ENCODE peak calls at places on chromosomes 4 and X, in five cellular contexts. H is IMR-90; O is CD8-positive, alpha-beta memory T cell; V is hepatocyte; M is body of pancreas. L is an unnamed sample. For H3K9me3 and H3K4me1, the result is how much of the 10 kb centered on the place peaks cover.

GRCh38 chr4:81954266-81954665 is 419.5 kb downstream of the HNRNPD start:
- DNase-seq in V (peak), M (no peak), O (no peak), H (no peak), L (no peak)

GRCh38 chrX:153582896-153583295 is 16.0 kb downstream of the CCNQ start:
- DNase-seq in M (peak), O (peak), H (peak), V (peak), L (no peak)

GRCh38 chrX:41541381-41541780 is 94.2 kb downstream of the NYX start:
- DNase-seq in H (peak), M (no peak), V (no peak), O (no peak), L (no peak)

GRCh38 chrX:78801522-78801921 is 54.0 kb downstream of the LPAR4 start:
- DNase-seq in V (no peak), M (no peak), H (no peak), O (no peak), L (no peak)

GRCh38 chr4:117481742-117482141 is 396.4 kb upstream of the TRAM1L1 start:
- DNase-seq in V (no peak), H (peak), O (no peak), M (no peak), L (no peak)

GRCh38 chr4:67776746-67777145 is 22.6 kb upstream of the GNRHR start:
- DNase-seq in O (no peak), H (no peak), M (no peak), V (no peak), L (no peak)

GRCh38 chr4:72205831-72206230 is 174.0 kb downstream of the NPFFR2 start:
- DNase-seq in M (no peak), H (no peak), O (no peak), V (no peak), L (no peak)

GRCh38 chr4:67933755-67934154 is 29.5 kb downstream of the TMPRSS11A start:
- DNase-seq in M (no peak), V (no peak), H (no peak), O (no peak), L (no peak)

GRCh38 chr4:118307619-118308018 is 45.2 kb downstream of the PRSS12 start:
- DNase-seq in O (no peak), H (peak), M (no peak), V (no peak), L (no peak)

GRCh38 chrX:19747672-19748610 is 139.5 kb downstream of the SH3KBP1 start:
- DNase-seq in H (no peak), O (peak), M (no peak), V (no peak), L (no peak)

GRCh38 chrX:150568320-150569154 is at the start of gene MTM1:
- DNase-seq in O (peak), V (peak), M (peak), H (peak), L (peak)

GRCh38 chr4:123896446-123897071 is 500.0 kb downstream of the SPRY1 start:
- DNase-seq in H (no peak), M (no peak), O (no peak), V (no peak), L (no peak)

GRCh38 chrX:136660896-136661295 is 12.9 kb downstream of the CD40LG start:
- DNase-seq in V (no peak), O (no peak), H (no peak), M (no peak), L (no peak)

GRCh38 chr4:35559559-35560365 is 684.6 kb downstream of the ARAP2 start:
- DNase-seq in H (no peak), V (no peak), O (no peak), M (no peak), L (no peak)

GRCh38 chrX:136880003-136880451 is 498 bp downstream of the RBMX start:
- DNase-seq in H (no peak), V (no peak), M (peak), O (peak), L (no peak)

GRCh38 chr4:110609044-110609750 is 13.7 kb downstream of the PITX2 start:
- DNase-seq in O (no peak), V (no peak), H (no peak), M (no peak), L (no peak)

GRCh38 chr4:81523672-81524436 is 52.1 kb upstream of the RASGEF1B start:
- DNase-seq in O (no peak), V (no peak), H (no peak), M (no peak), L (no peak)

GRCh38 chrX:78945186-78945912 is at the start of gene P2RY10:
- DNase-seq in H (no peak), O (peak), M (no peak), V (no peak), L (no peak)

GRCh38 chr4:124203613-124204284 is 508.8 kb downstream of the ANKRD50 start:
- DNase-seq in M (no peak), V (no peak), O (no peak), H (peak), L (no peak)

GRCh38 chr4:151658959-151659593 is 101.7 kb downstream of the GATB start:
- DNase-seq in H (peak), O (no peak), M (no peak), V (no peak), L (no peak)

GRCh38 chr4:148834804-148835598 is 392.8 kb upstream of the NR3C2 start:
- DNase-seq in V (peak), M (no peak), O (no peak), H (peak), L (no peak)

GRCh38 chr4:52783069-52783468 is 31.8 kb upstream of the ERVMER34-1 start:
- DNase-seq in M (no peak), O (no peak), V (no peak), H (no peak), L (no peak)

GRCh38 chr4:116598980-116599789 is 486.2 kb downstream of the TRAM1L1 start:
- DNase-seq in H (no peak), O (no peak), V (no peak), M (no peak), L (no peak)

GRCh38 chr4:163179207-163179606 is 12.5 kb upstream of the NAF1 start:
- DNase-seq in O (no peak), M (no peak), H (no peak), V (no peak), L (no peak)

GRCh38 chr4:65559270-65559669 is 111.0 kb downstream of the EPHA5 start:
- DNase-seq in M (no peak), V (no peak), O (no peak), H (no peak), L (no peak)

GRCh38 chrX:74853255-74853654 is 72.0 kb downstream of the NEXMIF start:
- DNase-seq in O (no peak), H (no peak), M (no peak), V (no peak), L (no peak)

GRCh38 chrX:12210921-12211320 is 72.6 kb downstream of the FRMPD4 start:
- DNase-seq in O (no peak), V (no peak), M (no peak), H (peak), L (no peak)
- H3K27ac ChIP-seq in O (no peak), V (no peak), M (no peak), H (no peak), L (no peak)

GRCh38 chrX:2224597-2225235 is 276.1 kb downstream of the DHRSX start:
- DNase-seq in M (no peak), O (no peak), H (no peak), V (no peak), L (no peak)

GRCh38 chrX:2220829-2221567 is 279.8 kb downstream of the DHRSX start:
- DNase-seq in H (no peak), V (no peak), M (no peak), O (no peak), L (no peak)

GRCh38 chrX:2224141-2224540 is 276.6 kb downstream of the DHRSX start:
- DNase-seq in O (no peak), H (no peak), M (no peak), V (no peak), L (no peak)

GRCh38 chrX:2226182-2226581 is 274.6 kb downstream of the DHRSX start:
- DNase-seq in H (no peak), M (no peak), V (no peak), O (no peak), L (no peak)

GRCh38 chrX:2220296-2220695 is 280.5 kb downstream of the DHRSX start:
- DNase-seq in V (no peak), H (no peak), O (no peak), M (no peak), L (no peak)
- H3K9me3 ChIP-seq in V (under half), H (under half), O (under half), M (under half), L (under half)

GRCh38 chr4:6916587-6917444 is 7.2 kb downstream of the TBC1D14 start:
- DNase-seq in O (peak), H (no peak), M (no peak), V (peak), L (no peak)
- H3K4me1 ChIP-seq in O (half or more), H (under half), M (under half), V (under half), L (under half)

GRCh38 chr4:166846939-166847338 is 387.4 kb downstream of the SPOCK3 start:
- DNase-seq in H (no peak), V (no peak), O (no peak), M (no peak), L (no peak)
- H3K27ac ChIP-seq in H (no peak), V (no peak), O (no peak), M (no peak), L (no peak)

DNA sequence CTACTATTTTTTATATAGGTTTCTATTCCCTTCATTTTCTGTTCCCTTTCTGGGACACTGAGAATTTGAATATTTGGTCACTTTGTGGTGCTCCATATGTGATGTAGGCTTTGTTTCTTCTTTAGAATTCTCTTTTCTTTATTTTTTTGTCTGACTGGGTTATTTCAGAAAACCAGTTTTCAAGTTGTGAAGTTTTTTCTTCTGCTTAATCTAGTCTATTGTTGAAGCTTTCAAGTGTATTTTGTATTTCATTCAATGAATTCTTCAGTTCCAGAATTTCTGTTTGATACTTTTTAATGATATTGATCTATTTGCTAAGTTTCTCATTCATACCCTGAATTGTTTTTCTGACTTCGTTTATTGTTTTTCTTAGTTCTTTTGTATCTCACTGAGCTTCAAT is 96.2 kb upstream of the HAND2 start:
- DNase-seq in M (no peak), V (no peak), O (no peak), H (no peak), L (no peak)
- H3K9me3 ChIP-seq in M (under half), V (under half), O (under half), H (under half), L (under half)

DNA sequence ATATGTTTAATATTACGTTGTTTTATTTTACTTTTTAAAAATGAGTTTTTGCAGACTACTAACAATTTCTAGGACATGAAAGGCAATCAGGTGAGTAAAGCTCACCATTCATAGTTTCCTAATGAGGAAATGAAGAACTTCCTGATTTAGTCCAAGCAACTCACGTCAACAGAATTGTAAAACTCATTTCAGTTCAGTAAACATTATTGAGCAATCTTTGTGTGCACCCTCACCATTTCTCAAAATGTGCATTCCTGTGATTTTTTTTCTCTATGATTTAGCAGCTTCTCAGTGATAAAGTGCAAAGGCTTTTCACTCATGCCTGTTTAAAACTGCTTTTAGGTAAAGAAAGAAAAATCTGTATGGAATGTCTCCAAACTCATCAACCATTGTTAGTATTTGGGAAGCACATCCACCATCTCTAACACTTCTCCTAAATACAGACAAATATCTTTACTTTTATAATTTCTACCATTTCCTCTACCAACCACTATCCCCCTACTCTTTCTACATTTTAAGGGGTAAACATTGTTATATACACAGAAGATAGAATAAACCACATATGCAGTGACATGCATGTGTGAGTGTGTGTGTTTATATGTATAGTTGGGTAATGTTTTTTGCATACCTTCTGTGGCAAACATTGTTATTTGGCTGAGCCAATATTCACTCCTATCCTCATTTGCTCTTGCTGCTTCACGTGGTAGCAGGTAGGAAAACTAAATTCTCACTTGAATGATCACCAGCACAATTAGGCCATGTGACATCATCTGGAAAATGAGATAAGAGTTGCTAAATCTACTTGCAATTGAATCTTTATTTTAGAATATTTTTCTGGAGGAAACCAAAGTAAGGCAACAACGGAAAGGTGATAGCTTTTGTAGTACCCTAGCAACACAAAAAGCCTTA is 54.7 kb upstream of the PRDM8 start:
- DNase-seq in M (no peak), V (no peak), H (no peak), O (no peak), L (no peak)
- H3K4me1 ChIP-seq in M (under half), V (under half), H (under half), O (under half), L (under half)

GRCh38 chrX:31272472-31272775 is 200.6 kb upstream of the FTHL17 start:
- DNase-seq in M (no peak), V (no peak), H (no peak), O (no peak), L (no peak)
- H3K27ac ChIP-seq in M (peak), V (no peak), H (no peak), O (no peak), L (no peak)

GRCh38 chrX:142998447-142999208 is 27.1 kb upstream of the SPANXN4 start:
- DNase-seq in V (no peak), H (no peak), M (no peak), O (no peak), L (no peak)

GRCh38 chrX:142999209-142999720 is 26.5 kb upstream of the SPANXN4 start:
- DNase-seq in O (no peak), H (no peak), V (peak), M (no peak), L (no peak)

DNA sequence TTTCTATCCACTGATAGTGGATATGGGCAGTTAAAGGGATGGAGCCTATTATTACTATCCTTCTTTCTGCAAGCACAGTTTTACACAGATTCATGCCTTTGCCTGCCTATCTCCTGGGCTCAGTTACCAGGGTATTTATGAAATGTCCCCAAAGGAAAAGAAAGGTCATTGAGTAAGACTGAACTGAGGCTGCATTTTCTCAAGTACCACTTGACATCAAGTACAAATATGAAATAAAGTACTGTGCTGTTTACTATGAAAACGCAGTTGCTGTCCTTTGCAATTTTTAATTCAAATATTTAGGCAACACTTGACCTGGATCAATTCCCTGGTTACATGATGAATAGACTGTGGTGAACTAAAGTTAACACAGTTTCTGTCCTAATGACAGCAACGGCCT is 23.5 kb upstream of the SPANXN4 start:
- DNase-seq in O (no peak), H (no peak), M (no peak), V (no peak), L (no peak)
- H3K9me3 ChIP-seq in O (under half), H (under half), M (under half), V (under half), L (under half)